ENCODE peak calls at places on chromosomes 2 and 18, in nine cellular contexts. Q is NCI-H748 treated with DMSO at 0.1 percent for 48 hours; V is GM12878; R is iPS-NIHi11; M is naive thymus-derived CD8-positive, alpha-beta T cell; J is retina; K is activated CD4-positive, alpha-beta memory T cell treated with anti-CD3 and anti-CD28 coated beads for 36 hours; L is HCEC 1CT; T is Caki2. W is an unnamed sample.
A peak's percentile ranks its signal among the peaks of the same experiment; 100 is the strongest.

GRCh38 chr2:96084006-96084857 is 32.1 kb downstream of the ADRA2B start:
- DNase-seq in Q (no peak), V (no peak), R (no peak), M (no peak), J (no peak), K (no peak), L (no peak), T (no peak), W (no peak)

GRCh38 chr2:99935662-99936061 is 206.7 kb downstream of the AFF3 start:
- DNase-seq in Q (no peak), V (no peak), R (no peak), M (no peak), J (no peak), K (no peak), L (no peak), T (no peak), W (no peak)

GRCh38 chr2:173770936-173771678 is 194.1 kb downstream of the SP3 start:
- DNase-seq in Q (no peak), V (no peak), R (no peak), M (no peak), J (no peak), K (no peak), L (no peak), T (no peak), W (peak; percentile 33)

GRCh38 chr2:96245609-96246390 is 20.0 kb downstream of the TMEM127 start:
- DNase-seq in Q (no peak), V (no peak), R (no peak), M (no peak), J (no peak), K (peak; percentile 40), L (peak; percentile 37), T (no peak), W (no peak)

GRCh38 chr18:46035701-46036680 is 36.1 kb downstream of the PSTPIP2 start:
- DNase-seq in Q (no peak), V (no peak), R (no peak), M (no peak), J (no peak), K (no peak), L (no peak), T (no peak), W (no peak)

GRCh38 chr18:60182223-60182622 is 190.4 kb downstream of the MC4R start:
- DNase-seq in Q (no peak), V (no peak), R (no peak), M (no peak), J (no peak), K (no peak), L (no peak), T (no peak), W (no peak)

GRCh38 chr2:147351789-147352188 is 493.0 kb upstream of the ACVR2A start:
- DNase-seq in Q (peak; percentile 13), V (no peak), R (no peak), M (no peak), J (peak; percentile 28), K (no peak), L (no peak), T (no peak), W (no peak)

GRCh38 chr18:45353530-45353929 is 261.7 kb upstream of the SLC14A2 start:
- DNase-seq in Q (no peak), V (no peak), R (peak; percentile 13), M (no peak), J (no peak), K (no peak), L (no peak), T (peak; percentile 34), W (no peak)

GRCh38 chr18:79779021-79779699 is 18.6 kb upstream of the KCNG2 start:
- DNase-seq in Q (no peak), V (no peak), R (no peak), M (no peak), J (no peak), K (no peak), L (no peak), T (no peak), W (no peak)

GRCh38 chr2:42893047-42893758 is 100.8 kb upstream of the HAAO start:
- DNase-seq in Q (no peak), V (no peak), R (no peak), M (no peak), J (no peak), K (no peak), L (no peak), T (no peak), W (no peak)

GRCh38 chr2:160269365-160269764 is 69.3 kb upstream of the ITGB6 start:
- DNase-seq in Q (no peak), V (no peak), R (peak; percentile 24), M (no peak), J (no peak), K (no peak), L (no peak), T (no peak), W (no peak)

GRCh38 chr2:25204190-25204838 is 35.9 kb upstream of the POMC start:
- DNase-seq in Q (no peak), V (no peak), R (peak; percentile 28), M (no peak), J (peak; percentile 82), K (no peak), L (no peak), T (no peak), W (peak; percentile 65)

GRCh38 chr2:203626952-203627681 is 79.3 kb upstream of the CD28 start:
- DNase-seq in Q (no peak), V (no peak), R (no peak), M (no peak), J (no peak), K (no peak), L (peak; percentile 33), T (no peak), W (no peak)

GRCh38 chr2:100819365-100820345 is at the start of gene NPAS2:
- DNase-seq in Q (no peak), V (no peak), R (peak; percentile 77), M (no peak), J (peak; percentile 38), K (peak; percentile 16), L (peak; percentile 65), T (peak; percentile 41), W (peak; percentile 69)

GRCh38 chr2:60438136-60438535 is 115.3 kb downstream of the BCL11A start:
- DNase-seq in Q (no peak), V (no peak), R (no peak), M (no peak), J (no peak), K (no peak), L (no peak), T (no peak), W (no peak)

GRCh38 chr2:189798312-189799029 is 14.2 kb downstream of the PMS1 start:
- DNase-seq in Q (peak; percentile 27), V (peak; percentile 25), R (peak; percentile 7), M (no peak), J (no peak), K (no peak), L (peak; percentile 80), T (peak; percentile 26), W (no peak)

GRCh38 chr2:20487392-20488135 is 40.7 kb downstream of the RHOB start:
- DNase-seq in Q (no peak), V (no peak), R (peak; percentile 44), M (no peak), J (peak; percentile 55), K (no peak), L (no peak), T (no peak), W (peak; percentile 86)

GRCh38 chr18:43049021-43049420 is 66.5 kb downstream of the RIT2 start:
- DNase-seq in Q (no peak), V (no peak), R (no peak), M (no peak), J (no peak), K (no peak), L (peak; percentile 72), T (no peak), W (no peak)

GRCh38 chr2:230691005-230691647 is 21.5 kb upstream of the CAB39 start:
- DNase-seq in Q (no peak), V (no peak), R (peak; percentile 67), M (no peak), J (no peak), K (no peak), L (peak; percentile 55), T (peak; percentile 73), W (peak; percentile 96)

GRCh38 chr2:8004250-8004681 is 677.6 kb upstream of the ID2 start:
- DNase-seq in Q (no peak), V (no peak), R (no peak), M (no peak), J (no peak), K (no peak), L (no peak), T (no peak), W (no peak)

W was measured in islet precursor cell.